ENCODE peak calls at places on chromosomes 11 and 22, in four cellular contexts. One of them, this sample, is unnamed.

GRCh38 chr11:130527648-130528300 is 79.3 kb downstream of the ADAMTS15 start:
- DNase-seq in HL-60: no peak
- DNase-seq in AG04450: no peak
- DNase-seq in foreskin fibroblast: no peak
- DNase-seq in this sample: no peak

GRCh38 chr11:23704183-23704582 is 792.7 kb upstream of the LUZP2 start:
- DNase-seq in foreskin fibroblast: no peak
- DNase-seq in AG04450: no peak
- DNase-seq in HL-60: no peak
- DNase-seq in this sample: no peak

GRCh38 chr11:123054301-123055065 is 7.5 kb downstream of the HSPA8 start:
- DNase-seq in AG04450: peak
- DNase-seq in HL-60: peak
- DNase-seq in foreskin fibroblast: peak
- DNase-seq in this sample: peak

GRCh38 chr22:16651217-16651616 is 58.6 kb upstream of the CCT8L2 start:
- DNase-seq in foreskin fibroblast: no peak
- DNase-seq in AG04450: no peak
- DNase-seq in HL-60: no peak
- DNase-seq in this sample: no peak

GRCh38 chr11:106470230-106470629 is 392.8 kb downstream of the AASDHPPT start:
- DNase-seq in foreskin fibroblast: no peak
- DNase-seq in AG04450: no peak
- DNase-seq in HL-60: no peak
- DNase-seq in this sample: no peak

GRCh38 chr11:862028-862703 is 19.5 kb downstream of the TSPAN4 start:
- DNase-seq in foreskin fibroblast: no peak
- DNase-seq in HL-60: no peak
- DNase-seq in AG04450: no peak
- DNase-seq in this sample: no peak

GRCh38 chr11:67054851-67055523 is 1.7 kb upstream of the RHOD start:
- DNase-seq in HL-60: no peak
- DNase-seq in AG04450: no peak
- DNase-seq in foreskin fibroblast: peak
- DNase-seq in this sample: peak

GRCh38 chr11:43788394-43788793 is 92.2 kb upstream of the ALKBH3 start:
- DNase-seq in foreskin fibroblast: no peak
- DNase-seq in AG04450: no peak
- DNase-seq in HL-60: peak
- DNase-seq in this sample: no peak

GRCh38 chr11:93648168-93648567 is 13.3 kb upstream of the CEP295 start:
- DNase-seq in foreskin fibroblast: no peak
- DNase-seq in AG04450: no peak
- DNase-seq in HL-60: no peak
- DNase-seq in this sample: no peak

GRCh38 chr11:14418801-14419417 is 59.9 kb upstream of the RRAS2 start:
- DNase-seq in HL-60: no peak
- DNase-seq in foreskin fibroblast: no peak
- DNase-seq in AG04450: no peak
- DNase-seq in this sample: peak

GRCh38 chr11:18457435-18457834 is 1.8 kb downstream of the LDHAL6A start:
- DNase-seq in foreskin fibroblast: no peak
- DNase-seq in AG04450: no peak
- DNase-seq in HL-60: no peak
- DNase-seq in this sample: no peak

GRCh38 chr11:88508558-88508807 is 170.9 kb upstream of the CTSC start:
- DNase-seq in foreskin fibroblast: no peak
- DNase-seq in AG04450: no peak
- DNase-seq in HL-60: no peak
- DNase-seq in this sample: no peak

GRCh38 chr11:58227956-58228615 is 632 bp downstream of the OR10Q1 start:
- DNase-seq in AG04450: no peak
- DNase-seq in foreskin fibroblast: no peak
- DNase-seq in HL-60: no peak
- DNase-seq in this sample: no peak

GRCh38 chr11:66317766-66318575 is 1.1 kb upstream of the CD248 start:
- DNase-seq in HL-60: peak
- DNase-seq in AG04450: peak
- DNase-seq in foreskin fibroblast: peak
- DNase-seq in this sample: no peak

GRCh38 chr11:108916935-108917334 is 252.1 kb downstream of the DDX10 start:
- DNase-seq in foreskin fibroblast: no peak
- DNase-seq in AG04450: no peak
- DNase-seq in HL-60: no peak
- DNase-seq in this sample: no peak

GRCh38 chr11:44955019-44955738 is 4.5 kb upstream of the TP53I11 start:
- DNase-seq in AG04450: peak
- DNase-seq in foreskin fibroblast: peak
- DNase-seq in HL-60: peak
- DNase-seq in this sample: no peak

GRCh38 chr22:26894766-26895485 is 237.5 kb downstream of the MIAT start:
- DNase-seq in foreskin fibroblast: peak
- DNase-seq in HL-60: no peak
- DNase-seq in AG04450: peak
- DNase-seq in this sample: no peak

GRCh38 chr11:61671527-61671926 is 8.7 kb upstream of the DAGLA start:
- DNase-seq in AG04450: no peak
- DNase-seq in HL-60: peak
- DNase-seq in foreskin fibroblast: no peak
- DNase-seq in this sample: no peak

GRCh38 chr11:86623736-86624135 is 48.7 kb downstream of the ME3 start:
- DNase-seq in foreskin fibroblast: no peak
- DNase-seq in HL-60: no peak
- DNase-seq in AG04450: no peak
- DNase-seq in this sample: no peak

GRCh38 chr11:82183346-82183745 is 550.3 kb downstream of the FAM181B start:
- DNase-seq in foreskin fibroblast: no peak
- DNase-seq in AG04450: no peak
- DNase-seq in HL-60: no peak
- DNase-seq in this sample: no peak

GRCh38 chr11:28984216-28984615 is 876.0 kb downstream of the METTL15 start:
- DNase-seq in AG04450: no peak
- DNase-seq in HL-60: no peak
- DNase-seq in foreskin fibroblast: no peak
- DNase-seq in this sample: no peak

GRCh38 chr11:65206441-65206841 is 24.7 kb downstream of the CAPN1 start:
- DNase-seq in HL-60: no peak
- DNase-seq in AG04450: no peak
- DNase-seq in foreskin fibroblast: no peak
- DNase-seq in this sample: no peak

DNA sequence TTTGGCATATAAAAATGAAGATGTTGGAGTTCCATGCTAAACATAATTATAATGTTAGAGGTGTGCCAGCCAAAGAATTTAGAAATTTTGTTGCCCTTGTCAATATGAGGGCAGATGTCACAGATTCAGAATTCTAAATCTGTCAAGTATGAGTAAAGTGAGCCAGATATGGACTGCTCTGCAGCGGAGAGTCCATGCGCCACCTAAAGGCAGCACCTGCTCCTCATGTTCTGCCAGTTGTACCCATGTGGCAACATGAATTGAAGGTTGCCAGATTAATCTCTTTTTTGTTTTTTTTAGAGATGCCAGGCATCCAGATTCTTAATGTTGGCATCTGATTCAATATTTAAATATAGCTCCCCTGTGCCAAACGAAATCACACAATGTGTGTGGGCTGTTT is 678.6 kb upstream of the ANO5 start:
- DNase-seq in foreskin fibroblast: no peak
- DNase-seq in HL-60: no peak
- DNase-seq in AG04450: no peak
- DNase-seq in this sample: no peak
- TF ChIP-seq CTCF in foreskin fibroblast: no peak
- TF ChIP-seq CTCF in HL-60: peak
- TF ChIP-seq CTCF in AG04450: no peak
- TF ChIP-seq CTCF in this sample: no peak

DNA sequence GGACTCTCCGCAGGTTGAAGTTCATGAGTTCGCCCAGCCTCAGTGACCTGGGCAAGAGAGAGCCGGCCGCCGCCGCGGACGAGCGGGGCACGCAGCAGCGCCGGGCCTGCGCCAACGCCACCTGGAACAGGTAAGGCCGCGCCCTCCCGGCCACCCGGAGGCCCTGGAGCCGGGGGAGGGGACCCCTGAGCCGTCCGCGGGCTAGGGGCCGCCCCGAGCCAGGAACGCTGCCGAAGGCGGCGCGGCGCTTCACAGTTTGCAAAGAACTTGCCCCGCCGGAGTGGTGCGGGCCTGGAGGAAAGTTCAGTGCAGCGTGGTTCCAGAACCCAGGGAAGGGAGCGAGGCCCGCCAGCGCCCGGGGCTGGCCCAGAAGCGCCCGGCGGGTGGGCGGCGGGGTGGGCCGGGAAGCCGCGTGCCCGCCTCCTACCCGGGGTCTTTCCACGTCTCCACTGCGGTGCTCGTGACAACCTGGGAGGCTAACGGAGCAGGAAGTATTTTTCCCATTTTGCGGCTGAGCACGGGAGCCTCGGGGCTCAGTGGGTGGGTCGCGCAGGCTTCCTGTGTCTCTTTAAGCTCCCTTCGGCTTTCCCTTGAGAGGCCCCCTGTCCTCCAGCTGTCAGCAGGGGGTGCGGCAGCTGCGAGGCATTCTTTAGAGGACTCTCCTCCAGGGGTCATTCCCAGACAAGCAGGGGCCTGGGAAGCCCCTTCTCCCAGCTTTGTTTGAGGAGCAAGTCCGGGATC is 645 bp downstream of the PRR5 start:
- DNase-seq in HL-60: peak
- DNase-seq in foreskin fibroblast: no peak
- DNase-seq in AG04450: no peak
- DNase-seq in this sample: no peak
- TF ChIP-seq CTCF in HL-60: no peak
- TF ChIP-seq CTCF in foreskin fibroblast: no peak
- TF ChIP-seq CTCF in AG04450: peak
- TF ChIP-seq CTCF in this sample: no peak

GRCh38 chr11:76603202-76603601 is 67.3 kb downstream of the LRRC32 start:
- DNase-seq in foreskin fibroblast: no peak
- DNase-seq in HL-60: no peak
- DNase-seq in AG04450: no peak
- DNase-seq in this sample: no peak

GRCh38 chr11:76606102-76606793 is 64.3 kb downstream of the LRRC32 start:
- DNase-seq in AG04450: no peak
- DNase-seq in foreskin fibroblast: no peak
- DNase-seq in HL-60: no peak
- DNase-seq in this sample: no peak

GRCh38 chr11:76605338-76606074 is 65.0 kb downstream of the LRRC32 start:
- DNase-seq in HL-60: no peak
- DNase-seq in AG04450: no peak
- DNase-seq in foreskin fibroblast: no peak
- DNase-seq in this sample: no peak

GRCh38 chr11:76604081-76604601 is 66.4 kb downstream of the LRRC32 start:
- DNase-seq in AG04450: no peak
- DNase-seq in foreskin fibroblast: no peak
- DNase-seq in HL-60: no peak
- DNase-seq in this sample: no peak

DNA sequence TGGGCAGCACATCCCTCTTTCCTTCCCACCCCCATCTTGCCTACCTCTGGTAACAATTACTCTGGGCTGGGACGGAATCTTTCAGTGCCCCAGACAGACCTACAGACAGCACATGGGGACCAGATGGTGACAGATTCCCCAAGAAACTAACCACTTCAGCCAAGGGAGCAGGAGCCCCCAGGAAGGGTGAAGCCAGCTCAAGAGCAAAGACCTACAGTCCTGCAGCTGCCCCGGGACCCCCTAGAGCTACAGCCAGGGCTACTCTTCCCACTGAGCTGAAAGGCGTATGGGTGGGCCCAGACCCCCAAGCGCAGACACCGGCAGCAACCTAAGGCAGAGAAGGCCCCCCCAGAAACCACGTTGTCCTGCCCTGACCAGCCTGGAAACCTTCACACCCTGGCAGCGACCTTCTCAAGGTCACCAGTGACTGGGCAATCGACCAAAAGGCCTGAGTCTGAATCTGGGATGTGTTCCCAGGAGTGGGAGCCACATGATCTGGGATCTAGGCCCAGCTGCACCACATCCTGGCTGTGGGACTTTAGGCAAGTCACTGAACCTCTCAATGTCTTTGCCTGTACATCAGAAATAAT is 65.8 kb downstream of the LRRC32 start:
- DNase-seq in AG04450: no peak
- DNase-seq in foreskin fibroblast: peak
- DNase-seq in HL-60: no peak
- DNase-seq in this sample: no peak
- TF ChIP-seq CTCF in AG04450: no peak
- TF ChIP-seq CTCF in foreskin fibroblast: no peak
- TF ChIP-seq CTCF in HL-60: no peak
- TF ChIP-seq CTCF in this sample: no peak

GRCh38 chr22:20384171-20384570 is 9.8 kb upstream of the ZNF74 start:
- DNase-seq in foreskin fibroblast: no peak
- DNase-seq in AG04450: no peak
- DNase-seq in HL-60: no peak
- DNase-seq in this sample: no peak

GRCh38 chr22:20384865-20385264 is 9.1 kb upstream of the ZNF74 start:
- DNase-seq in AG04450: no peak
- DNase-seq in foreskin fibroblast: no peak
- DNase-seq in HL-60: no peak
- DNase-seq in this sample: no peak

GRCh38 chr22:20388200-20388599 is 5.8 kb upstream of the ZNF74 start:
- DNase-seq in AG04450: no peak
- DNase-seq in foreskin fibroblast: no peak
- DNase-seq in HL-60: no peak
- DNase-seq in this sample: no peak

GRCh38 chr22:20389288-20389687 is 4.7 kb upstream of the ZNF74 start:
- DNase-seq in AG04450: no peak
- DNase-seq in foreskin fibroblast: no peak
- DNase-seq in HL-60: no peak
- DNase-seq in this sample: no peak

GRCh38 chr22:20386972-20387371 is 7.0 kb upstream of the ZNF74 start:
- DNase-seq in HL-60: no peak
- DNase-seq in AG04450: no peak
- DNase-seq in foreskin fibroblast: no peak
- DNase-seq in this sample: no peak
- TF ChIP-seq CTCF in HL-60: no peak
- TF ChIP-seq CTCF in AG04450: no peak
- TF ChIP-seq CTCF in foreskin fibroblast: no peak
- TF ChIP-seq CTCF in this sample: no peak

DNA sequence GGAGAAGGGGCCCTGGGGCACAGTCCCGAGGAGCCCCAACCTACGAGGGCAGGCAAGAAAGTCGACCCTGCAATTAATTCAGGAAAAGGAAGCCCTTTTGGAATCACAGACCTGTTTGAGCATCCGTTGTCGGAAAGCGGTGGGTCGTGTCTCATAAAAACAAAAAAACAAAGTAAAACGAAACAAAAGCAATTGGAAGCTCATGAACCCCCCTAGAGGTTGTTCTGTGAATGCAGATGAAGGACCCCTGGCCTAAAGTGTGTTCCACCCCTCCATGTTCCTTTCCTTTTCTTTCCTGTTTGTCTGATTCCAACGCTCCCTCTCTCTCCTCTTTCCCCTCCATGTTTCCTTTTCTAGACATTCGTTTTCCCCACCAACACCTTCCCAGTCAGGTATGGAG is 203.7 kb downstream of the GRIK4 start:
- DNase-seq in AG04450: no peak
- DNase-seq in foreskin fibroblast: no peak
- DNase-seq in HL-60: no peak
- DNase-seq in this sample: peak
- TF ChIP-seq CTCF in AG04450: peak
- TF ChIP-seq CTCF in foreskin fibroblast: peak
- TF ChIP-seq CTCF in HL-60: no peak
- TF ChIP-seq CTCF in this sample: peak